ENCODE peak calls at places on chromosomes 13 and 19, in nine cellular contexts. H, J, N, W, Z, G, S, C and M are unnamed samples.

GRCh38 chr19:15583346-15583745 is 31.7 kb upstream of the CYP4F8 start:
- DNase-seq in H (no peak), J (no peak), N (no peak), W (no peak), Z (no peak), G (no peak), S (no peak), C (no peak), M (no peak)

GRCh38 chr13:99746857-99747710 is 224.5 kb downstream of the ZIC5 start:
- DNase-seq in H (peak; percentile 94), J (no peak), N (no peak), W (no peak), Z (no peak), G (no peak), S (no peak), C (no peak), M (no peak)

GRCh38 chr13:46172531-46172991 is 9.4 kb downstream of the LCP1 start:
- DNase-seq in H (no peak), J (no peak), N (no peak), W (no peak), Z (no peak), G (no peak), S (no peak), C (no peak), M (no peak)

GRCh38 chr13:108083056-108083455 is 132.3 kb downstream of the LIG4 start:
- DNase-seq in H (no peak), J (no peak), N (no peak), W (no peak), Z (no peak), G (no peak), S (no peak), C (no peak), M (no peak)

GRCh38 chr13:43232144-43232840 is 208.9 kb downstream of the DNAJC15 start:
- DNase-seq in H (no peak), J (no peak), N (peak; percentile 54), W (no peak), Z (no peak), G (peak; percentile 78), S (no peak), C (no peak), M (no peak)

GRCh38 chr19:38723606-38724379 is 20.5 kb downstream of the CAPN12 start:
- DNase-seq in H (no peak), J (no peak), N (no peak), W (no peak), Z (no peak), G (no peak), S (no peak), C (no peak), M (no peak)

GRCh38 chr13:26678796-26679195 is 81.8 kb downstream of the GPR12 start:
- DNase-seq in H (no peak), J (no peak), N (no peak), W (no peak), Z (no peak), G (no peak), S (no peak), C (no peak), M (no peak)

GRCh38 chr13:79782541-79783216 is 301.7 kb downstream of the NDFIP2 start:
- DNase-seq in H (peak; percentile 93), J (peak; percentile 23), N (peak; percentile 11), W (peak; percentile 70), Z (no peak), G (no peak), S (peak; percentile 30), C (no peak), M (peak; percentile 74)

GRCh38 chr13:32917504-32917903 is 98.7 kb upstream of the KL start:
- DNase-seq in H (no peak), J (no peak), N (peak; percentile 49), W (no peak), Z (no peak), G (peak; percentile 28), S (no peak), C (no peak), M (no peak)

GRCh38 chr19:55354698-55355212 is at the start of gene COX6B2:
- DNase-seq in H (peak; percentile 56), J (no peak), N (no peak), W (no peak), Z (no peak), G (no peak), S (no peak), C (no peak), M (no peak)

GRCh38 chr13:105047676-105048295 is 1487.7 kb downstream of the EFNB2 start:
- DNase-seq in H (no peak), J (no peak), N (no peak), W (no peak), Z (no peak), G (no peak), S (no peak), C (no peak), M (no peak)

DNA sequence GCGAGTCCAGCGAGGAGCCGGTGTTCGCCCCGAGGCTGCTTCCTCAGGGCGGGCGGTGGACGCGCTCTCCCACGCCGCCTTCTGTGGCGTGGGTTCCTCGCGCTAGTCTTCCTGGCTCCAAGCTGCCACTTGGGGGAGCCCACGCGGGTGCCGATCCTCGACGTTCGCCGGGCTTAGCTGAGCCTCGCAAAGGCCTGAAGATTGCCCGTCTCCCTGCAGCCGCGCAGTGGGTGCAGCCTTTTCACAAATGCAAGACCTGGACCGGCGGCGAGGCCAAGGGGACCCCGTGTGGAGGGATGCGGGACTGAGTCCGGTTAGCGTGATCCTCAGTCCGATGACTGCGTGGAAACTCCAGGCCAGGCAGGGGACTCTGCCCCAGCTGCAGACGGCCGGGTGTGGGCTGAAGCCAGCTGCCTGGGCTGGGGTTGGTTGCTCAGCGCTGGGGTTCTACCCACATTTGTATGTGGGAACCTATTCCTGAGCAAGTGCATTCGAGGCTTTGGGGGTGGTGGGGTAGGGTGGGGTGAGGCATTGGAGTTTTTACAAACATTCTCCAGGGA is 16.6 kb upstream of the LRP3 start:
- DNase-seq in H (peak; percentile 79), J (no peak), N (no peak), W (peak; percentile 62), Z (peak; percentile 82), G (no peak), S (peak; percentile 72), C (no peak), M (no peak)
- TF ChIP-seq CTCF in H (peak; percentile 39), J (peak; percentile 68), N (peak; percentile 49), W (peak; percentile 61), Z (peak; percentile 44), G (peak; percentile 14), S (peak; percentile 34), C (peak; percentile 34), M (peak; percentile 37)

GRCh38 chr19:24046550-24046949 is 40.4 kb upstream of the ZNF254 start:
- DNase-seq in H (no peak), J (no peak), N (no peak), W (no peak), Z (no peak), G (no peak), S (no peak), C (no peak), M (no peak)
- TF ChIP-seq CTCF in H (no peak), J (no peak), N (no peak), W (no peak), Z (no peak), G (no peak), S (no peak), C (no peak), M (no peak)

GRCh38 chr19:47609885-47610545 is 1.1 kb downstream of the BICRA start:
- DNase-seq in H (peak; percentile 84), J (no peak), N (no peak), W (peak; percentile 57), Z (peak; percentile 75), G (peak; percentile 50), S (peak; percentile 50), C (peak; percentile 74), M (peak; percentile 70)
- TF ChIP-seq CTCF in H (no peak), J (peak; percentile 28), N (peak; percentile 8), W (no peak), Z (no peak), G (no peak), S (no peak), C (no peak), M (no peak)

GRCh38 chr19:40144947-40145748 is 46.1 kb upstream of the MAP3K10 start:
- DNase-seq in H (no peak), J (no peak), N (no peak), W (no peak), Z (no peak), G (no peak), S (no peak), C (no peak), M (no peak)
- TF ChIP-seq CTCF in H (no peak), J (no peak), N (no peak), W (no peak), Z (no peak), G (no peak), S (no peak), C (no peak), M (no peak)

GRCh38 chr19:13804830-13805683 is 9.8 kb downstream of the ZSWIM4 start:
- DNase-seq in H (peak; percentile 76), J (no peak), N (no peak), W (no peak), Z (peak; percentile 70), G (no peak), S (no peak), C (peak; percentile 77), M (peak; percentile 50)
- TF ChIP-seq CTCF in H (peak; percentile 66), J (peak; percentile 49), N (peak; percentile 27), W (peak; percentile 44), Z (peak; percentile 62), G (no peak), S (no peak), C (peak; percentile 47), M (peak; percentile 36)

DNA sequence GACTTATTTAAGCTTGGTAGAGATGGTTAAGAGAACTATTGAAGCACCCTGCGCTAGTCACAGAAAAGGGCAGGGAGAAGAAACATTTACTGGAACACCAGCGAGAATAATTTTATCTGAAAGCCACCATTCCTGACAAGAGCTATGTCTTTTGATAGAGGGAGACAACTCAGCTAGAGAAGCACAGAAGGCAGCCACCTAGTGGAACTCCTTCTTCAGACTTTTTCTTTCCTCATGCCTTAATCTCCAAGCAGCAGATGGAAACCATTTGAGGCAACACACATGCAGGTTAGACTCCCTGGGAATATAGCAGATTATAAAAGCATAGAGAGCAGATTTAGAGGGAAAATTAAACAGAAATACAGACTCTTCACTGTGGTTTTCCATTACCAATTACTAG is 813.4 kb downstream of the SLITRK6 start:
- DNase-seq in H (no peak), J (no peak), N (no peak), W (no peak), Z (no peak), G (no peak), S (no peak), C (no peak), M (no peak)
- TF ChIP-seq CTCF in H (no peak), J (no peak), N (no peak), W (no peak), Z (peak; percentile 29), G (no peak), S (no peak), C (no peak), M (no peak)

DNA sequence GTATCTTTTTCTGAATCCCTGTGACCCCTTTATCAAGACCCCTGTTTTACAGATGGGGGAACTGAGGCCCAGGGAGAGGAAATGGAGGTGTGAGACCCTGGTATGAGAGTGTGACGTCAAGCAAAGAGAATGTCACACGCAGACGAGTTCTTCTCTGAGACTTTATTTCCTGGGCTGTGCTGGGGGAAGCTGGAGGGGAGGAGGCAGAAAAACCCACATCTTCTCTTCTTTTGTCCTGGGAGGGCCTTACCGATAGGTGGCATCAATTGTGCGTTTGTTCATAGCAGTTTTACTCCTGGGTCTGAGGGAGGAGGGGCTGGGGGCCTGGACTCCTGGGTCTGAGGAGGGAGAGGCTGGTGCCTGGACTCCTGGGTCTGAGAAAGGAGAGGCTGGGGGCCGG is 4.9 kb upstream of the KLK15 start:
- DNase-seq in H (peak; percentile 30), J (no peak), N (no peak), W (no peak), Z (no peak), G (no peak), S (peak; percentile 27), C (no peak), M (no peak)
- TF ChIP-seq CTCF in H (peak; percentile 33), J (no peak), N (peak; percentile 17), W (no peak), Z (peak; percentile 54), G (peak; percentile 18), S (peak; percentile 47), C (no peak), M (no peak)